ENCODE peak calls at places on chromosome 14, in six cellular contexts. One of them, this sample, is unnamed.

GRCh38 chr14:36094963-36095362 is 81.6 kb downstream of the PTCSC3 start:
- DNase-seq in AG10803: no peak
- DNase-seq in retinal pigment epithelial cell: no peak
- DNase-seq in body of pancreas: no peak
- DNase-seq in left ventricle myocardium inferior: no peak
- DNase-seq in mucosa of descending colon: no peak
- DNase-seq in this sample: no peak

GRCh38 chr14:56294125-56294524 is 175.9 kb downstream of the PELI2 start:
- DNase-seq in AG10803: no peak
- DNase-seq in retinal pigment epithelial cell: no peak
- DNase-seq in body of pancreas: peak; percentile 12
- DNase-seq in left ventricle myocardium inferior: no peak
- DNase-seq in mucosa of descending colon: peak; percentile 23
- DNase-seq in this sample: no peak

GRCh38 chr14:23478109-23478698 is 8.7 kb downstream of the NGDN start:
- DNase-seq in AG10803: peak; percentile 68
- DNase-seq in retinal pigment epithelial cell: peak; percentile 26
- DNase-seq in body of pancreas: peak; percentile 74
- DNase-seq in left ventricle myocardium inferior: peak; percentile 26
- DNase-seq in mucosa of descending colon: peak; percentile 79
- DNase-seq in this sample: no peak

GRCh38 chr14:42110167-42110566 is 503.5 kb downstream of the LRFN5 start:
- DNase-seq in AG10803: peak; percentile 65
- DNase-seq in retinal pigment epithelial cell: no peak
- DNase-seq in body of pancreas: no peak
- DNase-seq in left ventricle myocardium inferior: no peak
- DNase-seq in mucosa of descending colon: peak; percentile 7
- DNase-seq in this sample: no peak

GRCh38 chr14:37447883-37448391 is 147.1 kb downstream of the FOXA1 start:
- DNase-seq in AG10803: no peak
- DNase-seq in retinal pigment epithelial cell: no peak
- DNase-seq in body of pancreas: no peak
- DNase-seq in left ventricle myocardium inferior: no peak
- DNase-seq in mucosa of descending colon: no peak
- DNase-seq in this sample: no peak

GRCh38 chr14:23301969-23302289 is 730 bp downstream of the PPP1R3E start:
- DNase-seq in AG10803: no peak
- DNase-seq in retinal pigment epithelial cell: no peak
- DNase-seq in body of pancreas: no peak
- DNase-seq in left ventricle myocardium inferior: no peak
- DNase-seq in mucosa of descending colon: no peak
- DNase-seq in this sample: no peak

GRCh38 chr14:70186826-70187483 is 1.8 kb downstream of the SLC8A3 start:
- DNase-seq in AG10803: peak; percentile 2
- DNase-seq in retinal pigment epithelial cell: no peak
- DNase-seq in body of pancreas: peak; percentile 4
- DNase-seq in left ventricle myocardium inferior: no peak
- DNase-seq in mucosa of descending colon: peak; percentile 4
- DNase-seq in this sample: no peak

GRCh38 chr14:73764881-73765280 is 50.7 kb upstream of the PNMA1 start:
- DNase-seq in AG10803: no peak
- DNase-seq in retinal pigment epithelial cell: no peak
- DNase-seq in body of pancreas: peak; percentile 89
- DNase-seq in left ventricle myocardium inferior: peak; percentile 64
- DNase-seq in mucosa of descending colon: peak; percentile 77
- DNase-seq in this sample: peak; percentile 83

GRCh38 chr14:82047777-82048470 is 514.3 kb upstream of the SEL1L start:
- DNase-seq in AG10803: no peak
- DNase-seq in retinal pigment epithelial cell: no peak
- DNase-seq in body of pancreas: no peak
- DNase-seq in left ventricle myocardium inferior: no peak
- DNase-seq in mucosa of descending colon: no peak
- DNase-seq in this sample: no peak

GRCh38 chr14:65946494-65946893 is 534.0 kb downstream of the FUT8 start:
- DNase-seq in AG10803: no peak
- DNase-seq in retinal pigment epithelial cell: no peak
- DNase-seq in body of pancreas: no peak
- DNase-seq in left ventricle myocardium inferior: no peak
- DNase-seq in mucosa of descending colon: no peak
- DNase-seq in this sample: no peak

GRCh38 chr14:74459289-74459946 is 33.4 kb upstream of the SYNDIG1L start:
- DNase-seq in AG10803: peak; percentile 69
- DNase-seq in retinal pigment epithelial cell: peak; percentile 7
- DNase-seq in body of pancreas: no peak
- DNase-seq in left ventricle myocardium inferior: no peak
- DNase-seq in mucosa of descending colon: peak; percentile 13
- DNase-seq in this sample: no peak

GRCh38 chr14:100903672-100904185 is at the start of gene RTL1:
- DNase-seq in AG10803: no peak
- DNase-seq in retinal pigment epithelial cell: no peak
- DNase-seq in body of pancreas: no peak
- DNase-seq in left ventricle myocardium inferior: no peak
- DNase-seq in mucosa of descending colon: no peak
- DNase-seq in this sample: peak; percentile 24

GRCh38 chr14:84496677-84497076 is 1033.3 kb upstream of the FLRT2 start:
- DNase-seq in AG10803: no peak
- DNase-seq in retinal pigment epithelial cell: no peak
- DNase-seq in body of pancreas: no peak
- DNase-seq in left ventricle myocardium inferior: no peak
- DNase-seq in mucosa of descending colon: no peak
- DNase-seq in this sample: no peak

GRCh38 chr14:84490081-84490480 is 1039.9 kb upstream of the FLRT2 start:
- DNase-seq in AG10803: no peak
- DNase-seq in retinal pigment epithelial cell: no peak
- DNase-seq in body of pancreas: no peak
- DNase-seq in left ventricle myocardium inferior: no peak
- DNase-seq in mucosa of descending colon: no peak
- DNase-seq in this sample: no peak

GRCh38 chr14:84493779-84494178 is 1036.2 kb upstream of the FLRT2 start:
- DNase-seq in AG10803: no peak
- DNase-seq in retinal pigment epithelial cell: no peak
- DNase-seq in body of pancreas: no peak
- DNase-seq in left ventricle myocardium inferior: no peak
- DNase-seq in mucosa of descending colon: no peak
- DNase-seq in this sample: no peak
- TF ChIP-seq CTCF in AG10803: no peak
- TF ChIP-seq CTCF in retinal pigment epithelial cell: peak; percentile 28
- TF ChIP-seq CTCF in body of pancreas: no peak
- TF ChIP-seq CTCF in left ventricle myocardium inferior: no peak
- TF ChIP-seq CTCF in mucosa of descending colon: no peak
- TF ChIP-seq CTCF in this sample: no peak

DNA sequence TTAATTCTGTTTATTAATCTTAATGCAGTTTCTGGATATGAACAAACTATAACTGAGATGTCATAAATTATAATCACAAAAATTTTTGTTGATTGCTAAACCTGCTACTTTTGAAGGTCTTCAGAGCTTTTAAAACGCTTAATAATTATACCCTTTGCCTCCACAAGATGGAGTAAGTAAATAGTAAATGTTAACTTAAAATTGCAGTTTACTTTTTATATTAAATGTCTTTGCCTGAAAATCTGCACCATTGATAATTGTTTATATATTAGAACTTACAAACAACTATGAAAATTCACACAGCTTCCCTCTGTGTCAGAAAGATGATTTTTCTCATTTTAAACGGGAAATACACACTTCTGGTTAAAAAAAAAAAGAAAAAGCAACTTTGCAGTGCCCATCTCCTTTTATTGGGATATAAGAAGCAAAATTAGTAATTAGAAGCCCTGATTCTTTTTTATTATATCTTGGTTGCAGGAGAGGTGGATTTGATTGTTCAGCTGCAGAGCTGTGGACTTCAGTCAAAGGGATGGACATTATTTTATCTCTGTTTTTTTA is 35.6 kb downstream of the SCFD1 start:
- DNase-seq in AG10803: peak; percentile 11
- DNase-seq in retinal pigment epithelial cell: no peak
- DNase-seq in body of pancreas: no peak
- DNase-seq in left ventricle myocardium inferior: no peak
- DNase-seq in mucosa of descending colon: no peak
- DNase-seq in this sample: no peak
- TF ChIP-seq CTCF in AG10803: peak; percentile 49
- TF ChIP-seq CTCF in retinal pigment epithelial cell: peak; percentile 23
- TF ChIP-seq CTCF in body of pancreas: peak; percentile 13
- TF ChIP-seq CTCF in left ventricle myocardium inferior: peak; percentile 47
- TF ChIP-seq CTCF in mucosa of descending colon: no peak
- TF ChIP-seq CTCF in this sample: no peak

DNA sequence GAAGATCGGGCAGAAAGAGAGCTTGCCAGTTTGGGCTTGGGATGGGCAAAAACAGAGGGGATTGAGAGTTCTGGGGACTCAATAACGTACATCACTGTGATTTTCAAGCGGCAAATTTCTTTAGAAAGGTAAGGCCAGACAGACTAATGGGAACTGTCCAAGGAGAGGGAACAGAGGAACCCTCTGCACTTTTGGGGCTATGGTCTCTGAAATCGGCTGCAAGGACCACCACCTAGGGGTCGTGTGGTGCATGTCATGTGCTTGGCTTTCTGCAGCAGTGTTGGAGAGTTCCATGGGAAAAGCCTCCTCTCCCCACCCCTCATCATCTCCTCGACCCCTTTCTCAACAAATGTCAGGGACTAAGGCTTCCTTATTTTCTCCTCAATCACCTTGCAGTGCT is 79.6 kb downstream of the PPM1A start:
- DNase-seq in AG10803: no peak
- DNase-seq in retinal pigment epithelial cell: no peak
- DNase-seq in body of pancreas: no peak
- DNase-seq in left ventricle myocardium inferior: no peak
- DNase-seq in mucosa of descending colon: no peak
- DNase-seq in this sample: no peak
- TF ChIP-seq CTCF in AG10803: no peak
- TF ChIP-seq CTCF in retinal pigment epithelial cell: no peak
- TF ChIP-seq CTCF in body of pancreas: no peak
- TF ChIP-seq CTCF in left ventricle myocardium inferior: no peak
- TF ChIP-seq CTCF in mucosa of descending colon: no peak
- TF ChIP-seq CTCF in this sample: no peak

GRCh38 chr14:104200591-104200990 is 62.2 kb downstream of the KIF26A start:
- DNase-seq in AG10803: no peak
- DNase-seq in retinal pigment epithelial cell: no peak
- DNase-seq in body of pancreas: no peak
- DNase-seq in left ventricle myocardium inferior: no peak
- DNase-seq in mucosa of descending colon: no peak
- DNase-seq in this sample: no peak
- TF ChIP-seq CTCF in AG10803: no peak
- TF ChIP-seq CTCF in retinal pigment epithelial cell: no peak
- TF ChIP-seq CTCF in body of pancreas: no peak
- TF ChIP-seq CTCF in left ventricle myocardium inferior: no peak
- TF ChIP-seq CTCF in mucosa of descending colon: no peak
- TF ChIP-seq CTCF in this sample: no peak

DNA sequence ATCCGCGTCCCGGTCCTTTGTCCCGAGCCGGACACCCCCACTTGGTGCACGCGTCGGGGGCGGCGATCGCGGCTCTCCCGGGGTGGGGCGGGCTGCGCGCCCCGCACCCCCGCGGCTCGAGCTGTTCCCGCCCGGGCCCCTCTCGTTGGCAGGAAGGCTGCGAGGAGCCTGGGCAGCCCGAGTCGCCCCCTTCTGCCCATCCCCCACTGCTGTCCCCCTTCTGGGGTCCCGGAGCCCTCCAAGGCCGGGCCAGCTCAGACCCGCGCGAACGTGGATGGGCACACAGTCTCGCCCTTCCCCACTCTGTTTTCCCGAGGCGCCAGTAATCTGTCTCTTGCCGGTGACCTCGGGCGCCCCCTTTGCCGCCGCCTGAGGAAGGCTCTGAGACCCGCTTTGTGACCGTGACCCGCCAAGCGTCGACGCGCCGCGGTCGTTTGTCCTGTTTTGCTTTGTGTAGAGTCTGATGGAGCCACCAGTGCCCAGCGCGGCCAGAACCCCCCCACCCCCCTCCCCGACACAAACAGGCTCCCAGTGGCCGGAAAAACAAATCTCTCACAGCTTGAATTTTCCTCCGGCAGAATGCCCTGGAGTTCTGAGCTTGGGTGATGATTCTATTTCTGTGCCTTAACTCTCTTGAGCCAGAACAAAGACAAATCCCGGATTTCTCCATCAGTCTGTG is 610 bp downstream of the C14orf132 start:
- DNase-seq in AG10803: peak; percentile 28
- DNase-seq in retinal pigment epithelial cell: no peak
- DNase-seq in body of pancreas: no peak
- DNase-seq in left ventricle myocardium inferior: no peak
- DNase-seq in mucosa of descending colon: no peak
- DNase-seq in this sample: no peak
- TF ChIP-seq CTCF in AG10803: no peak
- TF ChIP-seq CTCF in retinal pigment epithelial cell: peak; percentile 36
- TF ChIP-seq CTCF in body of pancreas: no peak
- TF ChIP-seq CTCF in left ventricle myocardium inferior: no peak
- TF ChIP-seq CTCF in mucosa of descending colon: no peak
- TF ChIP-seq CTCF in this sample: no peak

DNA sequence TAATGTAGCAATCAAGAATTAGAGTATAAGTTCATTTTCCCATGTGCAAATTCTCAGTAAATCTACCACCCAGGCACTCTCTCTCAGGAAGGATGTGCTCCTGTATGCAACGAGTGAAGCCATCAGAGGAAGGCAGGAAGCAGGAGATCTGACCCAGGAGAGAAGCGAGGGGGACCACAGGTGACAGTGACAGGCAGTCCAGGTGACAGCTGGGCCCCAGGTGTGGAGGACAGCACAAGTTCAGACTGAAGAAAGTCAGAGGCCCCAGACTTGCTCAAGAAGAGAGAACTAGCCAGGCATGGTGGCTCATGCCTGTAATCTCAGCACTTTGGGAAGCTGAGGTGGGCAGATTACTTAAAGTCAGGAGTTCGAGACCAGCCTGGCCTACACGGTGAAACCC is 13.8 kb downstream of the CLMN start:
- DNase-seq in AG10803: no peak
- DNase-seq in retinal pigment epithelial cell: no peak
- DNase-seq in body of pancreas: no peak
- DNase-seq in left ventricle myocardium inferior: no peak
- DNase-seq in mucosa of descending colon: no peak
- DNase-seq in this sample: no peak
- TF ChIP-seq CTCF in AG10803: no peak
- TF ChIP-seq CTCF in retinal pigment epithelial cell: no peak
- TF ChIP-seq CTCF in body of pancreas: no peak
- TF ChIP-seq CTCF in left ventricle myocardium inferior: no peak
- TF ChIP-seq CTCF in mucosa of descending colon: no peak
- TF ChIP-seq CTCF in this sample: no peak

GRCh38 chr14:95196268-95196667 is 38.9 kb upstream of the DICER1 start:
- DNase-seq in AG10803: no peak
- DNase-seq in retinal pigment epithelial cell: no peak
- DNase-seq in body of pancreas: no peak
- DNase-seq in left ventricle myocardium inferior: no peak
- DNase-seq in mucosa of descending colon: peak; percentile 40
- DNase-seq in this sample: no peak
- TF ChIP-seq CTCF in AG10803: peak; percentile 22
- TF ChIP-seq CTCF in retinal pigment epithelial cell: peak; percentile 8
- TF ChIP-seq CTCF in body of pancreas: no peak
- TF ChIP-seq CTCF in left ventricle myocardium inferior: peak; percentile 54
- TF ChIP-seq CTCF in mucosa of descending colon: no peak
- TF ChIP-seq CTCF in this sample: peak; percentile 53